ENCODE peak calls at places on chromosomes 7 and 10, in eight cellular contexts. Y is suprapubic skin, D is sigmoid colon, H is Peyer's patch, Z is ovary, F is spleen, Q is tibial nerve, M is stomach. G is an unnamed sample.

GRCh38 chr10:131710142-131710861 is 190.5 kb upstream of the PPP2R2D start:
- DNase-seq in M (no peak), Q (no peak), D (no peak), F (peak), H (no peak), Y (no peak), Z (no peak), G (no peak)

GRCh38 chr10:114103286-114103685 is 59.6 kb downstream of the ADRB1 start:
- DNase-seq in Y (no peak), D (no peak), Z (no peak), M (no peak), F (no peak), H (no peak), Q (no peak), G (no peak)

GRCh38 chr7:44313621-44314031 is 11.8 kb downstream of the CAMK2B start:
- DNase-seq in Y (no peak), Q (no peak), M (peak), H (no peak), Z (no peak), D (no peak), F (no peak), G (peak)

GRCh38 chr10:34835908-34836558 is 20.9 kb upstream of the PARD3 start:
- DNase-seq in F (no peak), H (no peak), M (no peak), Y (peak), Z (no peak), D (no peak), Q (no peak), G (no peak)

GRCh38 chr10:112375721-112376577 is 2.0 kb downstream of the ACSL5 start:
- DNase-seq in H (peak), Q (peak), M (peak), Z (peak), Y (no peak), D (peak), F (peak), G (peak)

GRCh38 chr10:131579251-131580071 is 267.9 kb upstream of the TCERG1L start:
- DNase-seq in M (peak), Q (no peak), Y (peak), D (no peak), H (peak), F (peak), Z (no peak), G (no peak)

GRCh38 chr7:105691029-105691691 is 109.9 kb upstream of the EFCAB10 start:
- DNase-seq in D (no peak), F (no peak), Q (no peak), Z (no peak), Y (no peak), M (no peak), H (peak), G (no peak)

GRCh38 chr7:128915271-128915819 is 4.8 kb upstream of the KCP start:
- DNase-seq in F (peak), Y (no peak), Z (no peak), Q (no peak), H (no peak), M (no peak), D (peak), G (no peak)

GRCh38 chr10:124290095-124290795 is 128.5 kb downstream of the OAT start:
- DNase-seq in Z (no peak), H (no peak), F (peak), Y (peak), M (no peak), D (peak), Q (peak), G (peak)

GRCh38 chr10:26468291-26468690 is 30.1 kb downstream of the APBB1IP start:
- DNase-seq in Y (no peak), H (no peak), Q (no peak), D (no peak), Z (no peak), M (no peak), F (no peak), G (no peak)

GRCh38 chr10:96641896-96642295 is 55.1 kb upstream of the TM9SF3 start:
- DNase-seq in Y (no peak), F (no peak), D (no peak), Z (peak), M (no peak), Q (no peak), H (no peak), G (no peak)

GRCh38 chr7:140552240-140552679 is 73.0 kb upstream of the MKRN1 start:
- DNase-seq in Y (no peak), D (no peak), M (no peak), Q (no peak), Z (no peak), F (peak), H (no peak), G (no peak)

GRCh38 chr10:24091294-24091693 is 117.6 kb upstream of the KIAA1217 start:
- DNase-seq in Z (no peak), Q (no peak), H (no peak), M (no peak), D (no peak), Y (no peak), F (no peak), G (no peak)

GRCh38 chr10:133527779-133528271 is 662 bp downstream of the CYP2E1 start:
- DNase-seq in Q (no peak), F (no peak), H (no peak), M (peak), Z (no peak), Y (no peak), D (no peak), G (no peak)
- TF ChIP-seq POLR2A in Q (no peak), F (no peak), H (no peak), M (no peak), Z (no peak), Y (no peak), D (no peak), G (no peak)

GRCh38 chr7:2472744-2473143 is 3.5 kb downstream of the GRIFIN start:
- DNase-seq in Y (no peak), D (no peak), Z (no peak), F (no peak), H (no peak), Q (no peak), M (no peak), G (no peak)
- TF ChIP-seq CTCF in Y (no peak), D (no peak), Z (no peak), F (no peak), H (no peak), Q (no peak), M (no peak), G (no peak)

GRCh38 chr7:50449881-50450690 is at the start of gene FIGNL1:
- DNase-seq in Q (peak), Y (peak), M (peak), F (peak), H (peak), D (peak), Z (peak), G (peak)
- TF ChIP-seq POLR2A in Q (no peak), Y (no peak), M (no peak), F (no peak), H (peak), D (no peak), Z (no peak), G (no peak)

GRCh38 chr7:75981450-75982305 is 12.7 kb downstream of the TMEM120A start:
- DNase-seq in M (no peak), D (peak), Q (no peak), H (no peak), Y (no peak), Z (peak), F (peak), G (no peak)
- TF ChIP-seq CTCF in M (no peak), D (no peak), Q (no peak), H (no peak), Y (no peak), Z (no peak), F (no peak), G (no peak)